ENCODE peak calls at places on chromosomes 7 and 10, in five cellular contexts. I is NT2/D1; F is stimulated activated CD4-positive, alpha-beta T cell treated with anti-CD3 and anti-CD28 coated beads, Interleukin-1b, Interleukin-23, amount 100 ng/mL, for 24 hours; M is T follicular helper cell; P is right lobe of liver. N is an unnamed sample.

GRCh38 chr7:140977351-140978140 is 37.2 kb downstream of the MRPS33 start:
- DNase-seq in I (no peak), F (no peak), M (no peak), P (no peak), N (no peak)

GRCh38 chr7:122442929-122443328 is 138.4 kb upstream of the FEZF1 start:
- DNase-seq in I (peak; percentile 39), F (no peak), M (no peak), P (no peak), N (no peak)

GRCh38 chr10:53601260-53601875 is 828.8 kb upstream of the MBL2 start:
- DNase-seq in I (peak; percentile 9), F (no peak), M (no peak), P (no peak), N (no peak)

GRCh38 chr10:98536551-98536950 is 89.8 kb upstream of the HPS1 start:
- DNase-seq in I (no peak), F (no peak), M (no peak), P (no peak), N (no peak)

GRCh38 chr7:106592282-106593027 is 68.5 kb downstream of the CCDC71L start:
- DNase-seq in I (no peak), F (no peak), M (no peak), P (no peak), N (no peak)

GRCh38 chr10:117555017-117555416 is 12.5 kb downstream of the EMX2 start:
- DNase-seq in I (no peak), F (no peak), M (no peak), P (no peak), N (no peak)

GRCh38 chr7:48046458-48046857 is 11.1 kb downstream of the C7orf57 start:
- DNase-seq in I (no peak), F (no peak), M (no peak), P (no peak), N (no peak)

GRCh38 chr7:53209129-53209528 is 173.7 kb downstream of the POM121L12 start:
- DNase-seq in I (peak; percentile 13), F (no peak), M (no peak), P (no peak), N (no peak)

GRCh38 chr10:102600816-102601215 is 43.5 kb upstream of the TRIM8 start:
- DNase-seq in I (no peak), F (no peak), M (no peak), P (no peak), N (no peak)

GRCh38 chr10:133089461-133089800 is 1.7 kb downstream of the ADGRA1 start:
- DNase-seq in I (no peak), F (no peak), M (no peak), P (no peak), N (peak; percentile 47)

GRCh38 chr7:5043661-5044060 is 2.0 kb upstream of the RBAK start:
- DNase-seq in I (no peak), F (no peak), M (no peak), P (no peak), N (no peak)

GRCh38 chr10:13987472-13987871 is 343.3 kb downstream of the FRMD4A start:
- DNase-seq in I (no peak), F (no peak), M (no peak), P (no peak), N (no peak)

GRCh38 chr10:50645241-50645640 is 21.5 kb upstream of the SGMS1 start:
- DNase-seq in I (no peak), F (no peak), M (no peak), P (no peak), N (no peak)

GRCh38 chr10:68792115-68792514 is 35.2 kb upstream of the STOX1 start:
- DNase-seq in I (no peak), F (no peak), M (no peak), P (no peak), N (no peak)

GRCh38 chr10:78134919-78135318 is 101.3 kb downstream of the RPS24 start:
- DNase-seq in I (no peak), F (no peak), M (no peak), P (no peak), N (no peak)

GRCh38 chr7:40220421-40220911 is 85.7 kb downstream of the SUGCT start:
- DNase-seq in I (no peak), F (no peak), M (no peak), P (no peak), N (no peak)

GRCh38 chr10:112520864-112521263 is 73.8 kb downstream of the VTI1A start:
- DNase-seq in I (no peak), F (no peak), M (no peak), P (no peak), N (no peak)

GRCh38 chr10:49170632-49171325 is 17.4 kb downstream of the TMEM273 start:
- DNase-seq in I (no peak), F (no peak), M (no peak), P (no peak), N (no peak)

GRCh38 chr10:87945994-87946393 is 82.6 kb downstream of the PTEN start:
- DNase-seq in I (no peak), F (no peak), M (no peak), P (no peak), N (no peak)

GRCh38 chr7:50497068-50497642 is 47.0 kb upstream of the FIGNL1 start:
- DNase-seq in I (no peak), F (no peak), M (no peak), P (peak; percentile 22), N (no peak)

N was measured in ELF-1.